ENCODE peak calls at places on chromosomes 4 and X, in five cellular contexts. L is HCT116, J is hepatocyte, A is endothelial cell of umbilical vein, T is fibroblast of lung. K is an unnamed sample.

GRCh38 chr4:3304831-3305609 is 12.2 kb downstream of the RGS12 start:
- DNase-seq in T (peak; percentile 57), A (peak; percentile 76), J (peak; percentile 40), L (no peak), K (peak; percentile 71)

GRCh38 chr4:101604976-101605375 is 185.6 kb upstream of the BANK1 start:
- DNase-seq in L (no peak), J (no peak), A (no peak), T (peak; percentile 59), K (no peak)

GRCh38 chrX:152154050-152154449 is 15.7 kb upstream of the MAGEA10 start:
- DNase-seq in L (no peak), A (no peak), T (no peak), J (no peak), K (no peak)

GRCh38 chr4:138301536-138301935 is 59.4 kb upstream of the SLC7A11 start:
- DNase-seq in A (no peak), T (no peak), J (peak; percentile 13), L (no peak), K (no peak)

GRCh38 chrX:30301977-30302376 is 7.2 kb downstream of the NR0B1 start:
- DNase-seq in L (no peak), A (no peak), T (peak; percentile 30), J (peak; percentile 10), K (peak; percentile 42)

GRCh38 chrX:132270699-132271098 is 51.5 kb upstream of the RAP2C start:
- DNase-seq in T (peak; percentile 80), A (no peak), L (no peak), J (peak; percentile 54), K (peak; percentile 94)

GRCh38 chr4:102094474-102094873 is 250.8 kb downstream of the SLC39A8 start:
- DNase-seq in L (no peak), A (no peak), T (no peak), J (no peak), K (no peak)

GRCh38 chr4:168264903-168265302 is 53.6 kb downstream of the DDX60 start:
- DNase-seq in L (no peak), J (no peak), T (no peak), A (no peak), K (no peak)

GRCh38 chrX:44996282-44996681 is 123.3 kb downstream of the KDM6A start:
- DNase-seq in A (no peak), J (no peak), T (no peak), L (no peak), K (peak; percentile 3)

DNA sequence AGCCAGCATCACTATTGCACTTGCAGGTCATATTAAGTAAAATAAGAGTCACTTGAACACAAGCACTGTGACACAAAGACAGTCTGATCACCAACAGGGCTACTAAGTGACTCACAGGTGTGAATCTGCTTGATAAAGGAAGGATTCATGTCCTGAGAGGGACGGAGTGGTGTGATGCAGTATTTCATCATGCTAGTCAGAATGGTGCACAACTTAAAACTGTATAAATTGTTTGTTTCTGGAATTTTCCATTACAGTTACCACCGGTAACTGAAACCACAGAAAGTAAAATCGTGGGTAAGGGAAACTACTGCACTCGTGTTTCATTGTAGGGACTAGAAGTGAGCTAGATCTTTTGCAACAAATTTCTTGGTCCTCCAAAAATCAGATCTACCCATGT is 109.7 kb downstream of the ELOVL6 start:
- DNase-seq in J (no peak), A (no peak), T (peak; percentile 78), L (peak; percentile 48), K (peak; percentile 62)
- H3K4me2 ChIP-seq in J (no peak overlapping the region), A (no peak overlapping the region), T (no peak overlapping the region), L (peak overlapping the region; percentile 2), K (no peak overlapping the region)

GRCh38 chr4:26375589-26375988 is 54.8 kb downstream of the RBPJ start:
- DNase-seq in A (no peak), T (no peak), J (no peak), L (no peak), K (no peak)
- H3K79me2 ChIP-seq in A (peaks cover 43% of the 10 kb centered on the region), T (peaks cover 97% of the 10 kb centered on the region), J (peaks cover 90% of the 10 kb centered on the region), L (peaks cover 85% of the 10 kb centered on the region), K (peaks cover 100% of the 10 kb centered on the region)

GRCh38 chr4:152187693-152188092 is 348.2 kb downstream of the FBXW7 start:
- DNase-seq in L (no peak), J (no peak), T (peak; percentile 32), A (no peak), K (peak; percentile 63)

GRCh38 chr4:152189451-152190179 is 346.3 kb downstream of the FBXW7 start:
- DNase-seq in L (no peak), J (no peak), T (no peak), A (no peak), K (no peak)

GRCh38 chr4:152181150-152181549 is 354.7 kb downstream of the FBXW7 start:
- DNase-seq in L (no peak), A (no peak), T (no peak), J (no peak), K (no peak)

GRCh38 chr4:152188801-152189200 is 347.1 kb downstream of the FBXW7 start:
- DNase-seq in L (no peak), A (no peak), J (no peak), T (no peak), K (no peak)

GRCh38 chr4:152185786-152186540 is 349.9 kb downstream of the FBXW7 start:
- DNase-seq in L (no peak), T (no peak), A (no peak), J (no peak), K (peak; percentile 56)
- H2AFZ ChIP-seq in L (no peak overlapping the region), T (no peak overlapping the region), A (no peak overlapping the region), J (no peak overlapping the region), K (no peak overlapping the region)

DNA sequence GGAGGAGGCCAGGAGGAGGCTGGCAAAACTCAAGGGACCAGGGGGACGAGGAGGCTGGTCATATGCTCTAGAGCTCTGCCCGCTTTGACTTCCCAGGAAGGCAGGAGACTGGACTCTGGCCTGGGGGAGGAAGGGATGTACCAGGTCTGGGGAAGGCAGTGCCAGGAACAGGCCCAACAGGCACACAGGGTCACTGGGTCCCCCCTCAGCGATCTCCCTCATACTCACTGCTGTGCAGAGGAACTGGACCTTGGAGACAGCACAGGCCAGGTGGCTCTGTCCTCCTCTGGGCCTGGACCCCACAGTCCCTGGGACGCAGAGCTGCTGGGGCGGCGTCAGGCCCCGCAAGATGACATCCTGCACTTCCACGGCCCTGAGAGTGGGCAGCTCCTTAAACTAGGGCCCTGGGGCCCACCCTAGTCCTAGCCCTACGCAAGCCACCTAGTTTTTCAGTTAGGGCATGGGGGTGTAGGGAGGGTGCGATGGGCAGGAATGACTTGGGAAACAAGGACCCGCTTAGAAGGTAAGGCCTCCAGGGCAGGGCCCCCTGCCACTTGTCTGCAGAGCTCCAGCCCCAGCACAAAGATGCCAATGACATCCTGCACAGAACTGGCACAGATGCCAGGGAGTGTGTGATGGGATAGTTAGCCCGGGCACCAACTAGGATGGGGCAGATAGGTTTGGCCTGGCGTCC is 59.5 kb downstream of the HTRA3 start:
- DNase-seq in J (no peak), A (no peak), L (no peak), T (no peak), K (no peak)
- H3K4me2 ChIP-seq in J (no peak overlapping the region), A (no peak overlapping the region), L (no peak overlapping the region), T (no peak overlapping the region), K (no peak overlapping the region)

DNA sequence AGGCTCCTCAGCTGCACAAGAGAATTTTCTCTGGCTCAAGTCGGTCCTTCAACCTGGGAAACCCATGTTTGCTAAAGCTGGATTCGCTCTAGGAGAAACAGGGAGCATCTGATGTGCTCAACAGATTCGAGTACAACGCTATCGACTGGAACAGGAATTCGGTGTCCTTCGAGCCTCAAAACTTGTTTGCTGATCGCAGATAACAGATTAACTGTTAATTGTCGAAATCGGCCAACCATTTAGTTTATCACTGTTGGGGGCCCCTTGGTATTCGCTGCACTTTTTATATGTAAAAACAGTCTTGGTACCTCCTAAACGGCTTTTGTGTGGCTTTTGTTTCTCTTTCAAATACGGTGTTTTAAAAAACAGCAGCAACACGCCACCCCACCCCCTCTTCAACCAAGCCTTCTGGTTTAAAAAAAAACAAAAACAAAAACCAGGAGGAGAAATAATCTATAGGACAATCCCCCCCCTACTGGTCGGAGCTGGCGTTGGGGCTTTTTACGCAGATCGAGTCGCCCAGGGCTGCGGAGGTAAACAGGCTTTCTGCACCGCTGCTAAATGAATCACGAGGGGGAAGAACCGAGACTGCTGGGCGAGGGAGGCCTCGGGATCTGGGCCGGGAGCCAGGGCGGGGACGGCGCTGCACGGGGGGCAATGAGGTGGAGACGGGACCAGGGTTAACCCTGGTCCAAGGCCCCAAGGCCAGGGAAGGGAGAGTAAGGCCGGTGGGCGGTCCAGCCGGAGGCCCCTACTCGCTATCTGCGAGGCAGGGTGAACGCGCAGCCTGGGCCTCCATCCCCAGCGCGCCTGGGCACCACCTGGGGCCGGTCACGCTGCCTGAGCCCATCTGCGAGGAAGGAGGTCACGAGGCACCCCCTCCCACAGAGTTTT is 71.7 kb upstream of the BCOR start:
- DNase-seq in A (peak; percentile 78), J (peak; percentile 92), L (peak; percentile 78), T (peak; percentile 73), K (no peak)
- H3K79me2 ChIP-seq in A (no peaks in the 10 kb centered on the region), J (peaks cover 16% of the 10 kb centered on the region), L (peaks cover 45% of the 10 kb centered on the region), T (no peaks in the 10 kb centered on the region), K (no peaks in the 10 kb centered on the region)

DNA sequence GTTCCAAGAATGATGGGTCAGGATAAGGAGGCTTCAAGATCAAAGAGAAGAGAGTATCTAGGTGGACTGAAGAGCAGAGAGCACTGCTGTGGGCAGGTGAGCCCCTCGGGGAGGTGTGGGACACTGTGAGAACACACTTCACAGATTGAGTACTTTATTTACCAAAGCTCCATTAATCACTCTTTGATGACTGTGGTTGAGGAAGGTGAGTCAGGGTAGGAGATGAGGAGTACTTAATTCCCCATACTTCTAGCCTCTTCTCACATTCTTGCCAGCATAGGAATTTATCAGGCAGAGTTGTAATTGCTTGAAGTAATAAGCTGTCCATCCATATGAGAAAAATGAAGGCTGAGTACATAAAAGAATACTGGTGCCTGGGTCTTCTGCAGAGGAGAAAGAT is 375.3 kb downstream of the PCDH10 start:
- DNase-seq in J (no peak), L (no peak), T (peak; percentile 26), A (no peak), K (no peak)
- H2AFZ ChIP-seq in J (no peak overlapping the region), L (no peak overlapping the region), T (no peak overlapping the region), A (peak overlapping the region; percentile 26), K (no peak overlapping the region)

GRCh38 chr4:1490011-1490905 is 84.0 kb upstream of the NKX1-1 start:
- DNase-seq in T (no peak), L (no peak), J (no peak), A (no peak), K (no peak)

GRCh38 chr4:1488357-1488756 is 82.1 kb upstream of the NKX1-1 start:
- DNase-seq in A (no peak), J (no peak), L (no peak), T (no peak), K (no peak)

GRCh38 chr4:1489639-1489995 is 83.4 kb upstream of the NKX1-1 start:
- DNase-seq in J (no peak), A (no peak), T (no peak), L (no peak), K (no peak)

GRCh38 chr4:1487761-1488160 is 81.5 kb upstream of the NKX1-1 start:
- DNase-seq in A (no peak), J (no peak), L (no peak), T (no peak), K (no peak)

GRCh38 chr4:1488831-1489638 is 82.8 kb upstream of the NKX1-1 start:
- DNase-seq in L (no peak), J (no peak), A (no peak), T (no peak), K (no peak)
- H3K4me2 ChIP-seq in L (no peak overlapping the region), J (no peak overlapping the region), A (no peak overlapping the region), T (no peak overlapping the region), K (no peak overlapping the region)

K was measured in GM23248.